ENCODE peak calls at places on chromosomes 7 and 10, in four cellular contexts. F is HFF-Myc, B is adrenal gland, V is fibroblast of the conjunctiva. Y is an unnamed sample.
A peak's percentile ranks its signal among the peaks of the same experiment; 100 is the strongest.

GRCh38 chr10:115951242-115951641 is 321.8 kb downstream of the GFRA1 start:
- DNase-seq in F (no peak), B (no peak), V (no peak), Y (no peak)

GRCh38 chr7:107032050-107032449 is 12.5 kb upstream of the PRKAR2B start:
- DNase-seq in F (no peak), B (no peak), V (no peak), Y (no peak)

GRCh38 chr10:8079126-8079525 is 24.6 kb downstream of the GATA3 start:
- DNase-seq in F (no peak), V (no peak), B (no peak), Y (no peak)

GRCh38 chr10:53314856-53315255 is 542.3 kb upstream of the MBL2 start:
- DNase-seq in B (no peak), V (peak; percentile 80), F (peak; percentile 2), Y (peak; percentile 31)

GRCh38 chr7:102455596-102455995 is 9.1 kb downstream of the ALKBH4 start:
- DNase-seq in B (no peak), F (no peak), V (no peak), Y (no peak)

GRCh38 chr7:53984776-53985175 is 557.4 kb upstream of the VSTM2A start:
- DNase-seq in V (no peak), B (no peak), F (no peak), Y (no peak)

GRCh38 chr7:92831716-92832622 is 4.4 kb downstream of the CDK6 start:
- DNase-seq in B (no peak), F (peak; percentile 89), V (peak; percentile 64), Y (peak; percentile 76)

GRCh38 chr7:27082171-27082570 is 13.6 kb downstream of the HOXA1 start:
- DNase-seq in V (no peak), F (no peak), B (no peak), Y (no peak)

GRCh38 chr10:111247781-111248389 is 171.1 kb downstream of the ADRA2A start:
- DNase-seq in F (no peak), V (no peak), B (no peak), Y (no peak)

GRCh38 chr7:133961724-133962123 is 165.4 kb upstream of the LRGUK start:
- DNase-seq in F (no peak), V (no peak), B (no peak), Y (no peak)

GRCh38 chr10:17744395-17744841 is 7.6 kb upstream of the TMEM236 start:
- DNase-seq in V (no peak), B (no peak), F (no peak), Y (no peak)

GRCh38 chr7:139771001-139771956 is 6.5 kb downstream of the HIPK2 start:
- DNase-seq in B (no peak), V (peak; percentile 92), F (peak; percentile 53), Y (peak; percentile 28)

GRCh38 chr7:112036071-112036470 is 170.1 kb downstream of the DOCK4 start:
- DNase-seq in F (no peak), V (no peak), B (no peak), Y (no peak)

Y was measured in AG09309.